ENCODE peak calls at places on chromosomes 3 and 15, in nine cellular contexts. D is neural progenitor cell, R is heart right ventricle, H is heart left ventricle, W is upper lobe of right lung, M is ovary, T is GM23248, C is esophagus muscularis mucosa, L is SJCRH30. N is an unnamed sample.

GRCh38 chr3:5226783-5227182 is 39.3 kb downstream of the EDEM1 start:
- DNase-seq in D (no peak), R (no peak), H (no peak), W (no peak), M (no peak), T (peak; percentile 67), C (no peak), L (no peak), N (no peak)

GRCh38 chr15:80549191-80549590 is 145.0 kb downstream of the ARNT2 start:
- DNase-seq in D (no peak), R (no peak), H (no peak), W (no peak), M (no peak), T (peak; percentile 75), C (no peak), L (no peak), N (no peak)

GRCh38 chr3:122305818-122306621 is 19.0 kb upstream of the CSTA start:
- DNase-seq in D (peak; percentile 40), R (no peak), H (no peak), W (no peak), M (no peak), T (no peak), C (no peak), L (no peak), N (no peak)

GRCh38 chr3:17645074-17645698 is 97.2 kb downstream of the TBC1D5 start:
- DNase-seq in D (peak; percentile 64), R (peak; percentile 46), H (no peak), W (no peak), M (no peak), T (peak; percentile 75), C (no peak), L (peak; percentile 29), N (no peak)

GRCh38 chr3:41769106-41769505 is 192.8 kb downstream of the ULK4 start:
- DNase-seq in D (no peak), R (no peak), H (no peak), W (no peak), M (no peak), T (peak; percentile 3), C (no peak), L (no peak), N (no peak)

GRCh38 chr15:57866149-57866736 is 159.7 kb downstream of the POLR2M start:
- DNase-seq in D (peak; percentile 67), R (peak; percentile 46), H (peak; percentile 60), W (peak; percentile 81), M (no peak), T (peak; percentile 72), C (peak; percentile 50), L (peak; percentile 68), N (peak; percentile 68)

GRCh38 chr3:39124876-39125836 is 17.7 kb downstream of the TTC21A start:
- DNase-seq in D (peak; percentile 26), R (no peak), H (no peak), W (no peak), M (no peak), T (peak; percentile 67), C (no peak), L (no peak), N (no peak)

GRCh38 chr3:143811602-143812001 is 36.7 kb downstream of the SLC9A9 start:
- DNase-seq in D (no peak), R (no peak), H (peak; percentile 61), W (no peak), M (no peak), T (peak; percentile 52), C (peak; percentile 85), L (no peak), N (peak; percentile 60)

GRCh38 chr3:102512734-102513518 is 78.1 kb downstream of the ZPLD1 start:
- DNase-seq in D (no peak), R (no peak), H (no peak), W (no peak), M (no peak), T (no peak), C (no peak), L (no peak), N (no peak)

GRCh38 chr3:73623316-73623715 is 1.4 kb downstream of the PDZRN3 start:
- DNase-seq in D (no peak), R (no peak), H (peak; percentile 75), W (no peak), M (peak; percentile 38), T (peak; percentile 41), C (no peak), L (no peak), N (peak; percentile 42)

GRCh38 chr3:73625124-73625665 is 454 bp upstream of the PDZRN3 start:
- DNase-seq in D (peak; percentile 61), R (peak; percentile 30), H (peak; percentile 75), W (no peak), M (peak; percentile 57), T (peak; percentile 86), C (no peak), L (peak; percentile 10), N (peak; percentile 54)

GRCh38 chr3:73624363-73625123 is at the start of gene PDZRN3:
- DNase-seq in D (peak; percentile 89), R (peak; percentile 61), H (peak; percentile 68), W (peak; percentile 69), M (peak; percentile 87), T (peak; percentile 95), C (no peak), L (peak; percentile 72), N (peak; percentile 64)

GRCh38 chr3:73622135-73622534 is 2.6 kb downstream of the PDZRN3 start:
- DNase-seq in D (peak; percentile 54), R (peak; percentile 78), H (peak; percentile 90), W (peak; percentile 60), M (peak; percentile 52), T (peak; percentile 65), C (no peak), L (peak; percentile 84), N (peak; percentile 78)

DNA sequence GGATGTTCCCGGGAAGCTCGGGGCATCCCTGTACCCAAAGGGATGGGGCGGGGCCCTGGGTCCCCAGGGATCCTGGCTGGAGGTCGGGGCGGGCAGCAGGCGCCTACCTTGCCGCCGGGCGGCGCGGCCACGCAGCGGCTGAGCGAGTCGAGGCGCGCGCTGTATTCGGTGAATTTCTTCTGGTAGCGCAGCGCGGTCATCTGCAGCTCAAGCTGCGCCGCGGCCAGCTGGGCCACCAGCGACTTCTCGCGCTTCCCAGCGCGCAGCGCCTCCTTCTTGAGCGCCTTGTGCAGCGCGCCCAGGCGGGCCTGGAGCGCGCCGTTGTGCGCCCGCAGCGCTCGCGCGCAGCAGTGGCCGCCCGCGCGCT is 762 bp downstream of the PDZRN3 start:
- DNase-seq in D (peak; percentile 92), R (no peak), H (peak; percentile 72), W (no peak), M (peak; percentile 43), T (peak; percentile 94), C (no peak), L (peak; percentile 55), N (peak; percentile 52)
- H3K4me3 ChIP-seq in D (peak overlapping the region; percentile 70), R (peak overlapping the region; percentile 58), H (peak overlapping the region; percentile 62), W (peak overlapping the region; percentile 55), M (peak overlapping the region; percentile 76), T (peak overlapping the region; percentile 94), C (peak overlapping the region; percentile 85), L (peak overlapping the region; percentile 69), N (peak overlapping the region; percentile 78)

DNA sequence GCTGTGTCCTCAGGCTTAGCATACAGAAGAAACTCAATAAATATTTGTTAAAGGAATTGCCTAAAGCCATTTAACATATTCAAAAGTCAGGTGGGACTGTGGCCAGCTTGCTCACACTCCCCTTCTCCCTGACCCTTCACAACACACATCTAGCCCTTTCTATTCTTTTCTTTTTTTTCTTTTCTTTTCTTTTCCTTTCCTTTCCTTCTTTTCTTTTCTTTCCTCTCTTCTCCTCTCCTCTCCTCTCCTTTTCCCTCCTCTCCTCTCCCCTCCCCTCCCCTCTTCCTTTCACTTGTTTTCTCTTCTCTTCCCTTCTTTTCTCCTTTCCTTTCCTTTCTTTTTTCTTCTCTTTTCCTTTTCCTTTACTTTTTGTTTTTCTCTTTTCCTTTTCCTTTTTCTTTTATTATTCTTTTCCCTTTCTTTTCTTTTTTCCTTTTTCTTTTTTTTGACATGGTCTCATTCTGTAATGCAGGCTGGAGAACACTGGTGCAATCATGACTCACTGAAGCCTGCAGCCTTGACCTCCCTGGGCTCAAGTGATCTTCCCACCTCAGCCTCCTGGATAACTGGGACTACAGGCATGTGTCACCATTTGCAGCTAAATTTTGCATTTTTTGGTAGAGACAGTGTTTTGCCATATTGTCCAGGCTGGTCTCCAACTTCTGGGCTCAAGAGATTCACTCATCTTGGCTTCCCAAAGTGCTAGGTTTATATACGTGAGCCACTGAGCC is 377.8 kb downstream of the GRM7 start:
- DNase-seq in D (no peak), R (no peak), H (no peak), W (no peak), M (no peak), T (no peak), C (no peak), L (no peak), N (no peak)
- H3K9me3 ChIP-seq in D (no peaks in the 10 kb centered on the region), R (no peaks in the 10 kb centered on the region), H (no peaks in the 10 kb centered on the region), W (no peaks in the 10 kb centered on the region), M (no peaks in the 10 kb centered on the region), T (no peaks in the 10 kb centered on the region), C (no peaks in the 10 kb centered on the region), L (no peaks in the 10 kb centered on the region), N (no peaks in the 10 kb centered on the region)

GRCh38 chr15:96342611-96343528 is 12.4 kb downstream of the NR2F2 start:
- DNase-seq in D (peak; percentile 72), R (no peak), H (no peak), W (no peak), M (peak; percentile 52), T (no peak), C (no peak), L (no peak), N (no peak)
- H3K4me3 ChIP-seq in D (peak overlapping the region; percentile 92), R (peak overlapping the region; percentile 64), H (peak overlapping the region; percentile 13), W (peak overlapping the region; percentile 56), M (peak overlapping the region; percentile 46), T (no peak overlapping the region), C (peak overlapping the region; percentile 78), L (no peak overlapping the region), N (peak overlapping the region; percentile 88)

GRCh38 chr3:147407495-147408179 is 1.3 kb upstream of the ZIC4 start:
- DNase-seq in D (peak; percentile 50), R (no peak), H (no peak), W (no peak), M (no peak), T (no peak), C (peak; percentile 68), L (no peak), N (no peak)

GRCh38 chr3:147405552-147406254 is 640 bp downstream of the ZIC4 start:
- DNase-seq in D (peak; percentile 48), R (no peak), H (no peak), W (no peak), M (no peak), T (no peak), C (peak; percentile 57), L (no peak), N (no peak)

GRCh38 chr3:147408180-147409105 is 722 bp upstream of the ZIC1 start:
- DNase-seq in D (peak; percentile 74), R (no peak), H (no peak), W (no peak), M (no peak), T (peak; percentile 74), C (peak; percentile 24), L (peak; percentile 52), N (no peak)

GRCh38 chr3:147406255-147407023 is at the start of gene ZIC4:
- DNase-seq in D (peak; percentile 27), R (no peak), H (no peak), W (no peak), M (no peak), T (no peak), C (no peak), L (no peak), N (no peak)

DNA sequence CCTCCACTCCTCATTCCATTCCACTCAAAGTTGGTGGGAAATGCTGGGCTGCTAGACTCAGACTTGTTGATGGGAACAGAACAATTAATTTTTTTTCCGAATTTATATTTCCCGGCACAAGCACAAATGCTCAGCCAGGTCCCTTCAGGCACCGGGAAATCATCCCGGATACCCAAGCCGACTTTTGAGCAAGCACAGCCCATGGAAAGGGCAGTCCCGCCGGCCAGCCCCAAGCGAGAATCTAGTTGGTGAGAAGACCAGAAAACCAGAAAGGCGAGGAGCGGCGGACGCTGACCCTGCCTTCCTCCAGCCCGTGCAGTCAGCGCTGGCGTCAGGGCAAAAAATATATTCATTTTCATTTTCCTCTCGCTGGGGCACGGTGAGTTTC is 758 bp upstream of the ZIC4 start:
- DNase-seq in D (peak; percentile 65), R (no peak), H (no peak), W (no peak), M (no peak), T (no peak), C (peak; percentile 82), L (no peak), N (no peak)
- H3K9me3 ChIP-seq in D (no peaks in the 10 kb centered on the region), R (no peaks in the 10 kb centered on the region), H (no peaks in the 10 kb centered on the region), W (no peaks in the 10 kb centered on the region), M (peaks cover 4% of the 10 kb centered on the region), T (no peaks in the 10 kb centered on the region), C (no peaks in the 10 kb centered on the region), L (no peaks in the 10 kb centered on the region), N (no peaks in the 10 kb centered on the region)

N was measured in left ventricle myocardium inferior.